ENCODE peak calls at places on chromosomes 1 and 21, in nine cellular contexts. I, J, W, L, H, N, V, B and O are unnamed samples.
A peak's percentile ranks its signal among the peaks of the same experiment; 100 is the strongest.

GRCh38 chr1:91537281-91538069 is 36.8 kb downstream of the CDC7 start:
- DNase-seq in L (no peak), H (peak; percentile 74), V (peak; percentile 91), W (peak; percentile 46), B (peak; percentile 79), I (no peak), N (no peak), J (no peak), O (no peak)

GRCh38 chr1:55854911-55855310 is 639.7 kb upstream of the USP24 start:
- DNase-seq in N (no peak), H (no peak), B (peak; percentile 61), J (no peak), L (no peak), W (no peak), V (peak; percentile 54), I (no peak), O (no peak)

GRCh38 chr1:19232526-19232851 is 18.8 kb downstream of the EMC1 start:
- DNase-seq in J (no peak), L (peak; percentile 64), B (peak; percentile 60), V (peak; percentile 68), H (no peak), N (peak; percentile 1), W (no peak), I (no peak), O (no peak)

GRCh38 chr1:53585116-53585515 is 125.9 kb downstream of the DMRTB1 start:
- DNase-seq in N (peak; percentile 47), J (no peak), I (peak; percentile 53), H (no peak), L (peak; percentile 21), V (peak; percentile 83), B (peak; percentile 77), W (no peak), O (peak; percentile 9)

GRCh38 chr1:98662354-98662665 is 789 bp downstream of the SNX7 start:
- DNase-seq in N (no peak), W (no peak), B (peak; percentile 59), I (no peak), H (no peak), V (peak; percentile 54), J (no peak), L (no peak), O (no peak)

GRCh38 chr1:154329152-154329521 is 3.8 kb downstream of the ATP8B2 start:
- DNase-seq in B (no peak), L (no peak), I (no peak), H (no peak), W (no peak), J (no peak), N (no peak), V (no peak), O (no peak)

GRCh38 chr1:43348809-43349593 is 9.8 kb upstream of the CDC20 start:
- DNase-seq in L (peak; percentile 89), J (peak; percentile 95), W (peak; percentile 23), V (no peak), H (no peak), N (no peak), I (no peak), B (peak; percentile 72), O (peak; percentile 78)

GRCh38 chr21:46425566-46425965 is 33.1 kb upstream of the DIP2A start:
- DNase-seq in J (no peak), H (no peak), L (no peak), W (no peak), V (no peak), N (no peak), I (peak; percentile 29), B (no peak), O (peak; percentile 69)

GRCh38 chr1:42958488-42959317 is at the start of gene SLC2A1:
- DNase-seq in W (peak; percentile 93), N (peak; percentile 89), H (peak; percentile 80), B (peak; percentile 93), I (peak; percentile 90), V (peak; percentile 94), L (peak; percentile 97), J (peak; percentile 91), O (peak; percentile 92)

GRCh38 chr1:21764615-21765423 is 18.1 kb downstream of the USP48 start:
- DNase-seq in H (peak; percentile 95), N (no peak), I (no peak), V (peak; percentile 83), J (no peak), W (peak; percentile 81), B (peak; percentile 97), L (peak; percentile 83), O (no peak)

GRCh38 chr1:223031690-223032601 is 111.1 kb downstream of the TLR5 start:
- DNase-seq in V (no peak), N (no peak), B (peak; percentile 78), J (no peak), L (peak; percentile 90), W (peak; percentile 68), I (no peak), H (no peak), O (no peak)

GRCh38 chr1:19845166-19845954 is 30.3 kb upstream of the RNF186 start:
- DNase-seq in V (no peak), I (no peak), H (no peak), W (no peak), N (no peak), B (no peak), J (no peak), L (no peak), O (no peak)

GRCh38 chr1:197808843-197809242 is 33.6 kb upstream of the DENND1B start:
- DNase-seq in I (no peak), N (no peak), H (no peak), J (no peak), W (no peak), V (no peak), L (no peak), B (no peak), O (no peak)

GRCh38 chr1:154425172-154425571 is 20.0 kb downstream of the IL6R start:
- DNase-seq in L (no peak), W (no peak), N (no peak), B (peak; percentile 50), V (no peak), H (no peak), I (no peak), J (no peak), O (no peak)

GRCh38 chr1:105427543-105427942 is 1628.9 kb upstream of the PRMT6 start:
- DNase-seq in I (no peak), L (no peak), J (no peak), B (peak; percentile 3), H (peak; percentile 6), N (peak; percentile 96), W (no peak), V (no peak), O (no peak)

GRCh38 chr1:205942631-205943159 is 561 bp downstream of the SLC26A9 start:
- DNase-seq in J (no peak), I (no peak), W (no peak), H (no peak), L (no peak), B (no peak), N (no peak), V (no peak), O (no peak)

GRCh38 chr1:221040074-221040473 is 160.8 kb downstream of the HLX start:
- DNase-seq in H (no peak), V (no peak), I (no peak), B (no peak), L (no peak), N (no peak), W (no peak), J (no peak), O (no peak)

GRCh38 chr1:233368106-233368783 is 40.7 kb downstream of the MAP3K21 start:
- DNase-seq in B (peak; percentile 49), W (no peak), L (no peak), J (no peak), N (no peak), V (peak; percentile 16), H (no peak), I (no peak), O (no peak)

GRCh38 chr1:12406218-12407021 is 176.6 kb downstream of the VPS13D start:
- DNase-seq in I (no peak), V (peak; percentile 28), H (no peak), L (no peak), B (peak; percentile 68), J (no peak), W (no peak), N (no peak), O (no peak)

GRCh38 chr1:209527372-209527771 is 56.1 kb upstream of the CAMK1G start:
- DNase-seq in I (no peak), J (no peak), B (peak; percentile 5), V (peak; percentile 4), L (no peak), W (no peak), N (no peak), H (peak; percentile 40), O (no peak)

GRCh38 chr1:194366705-194367104 is 1180.3 kb upstream of the B3GALT2 start:
- DNase-seq in I (no peak), L (no peak), N (no peak), V (peak; percentile 60), W (no peak), J (no peak), H (peak; percentile 35), B (no peak), O (no peak)

GRCh38 chr21:16211339-16212303 is 481.8 kb downstream of the USP25 start:
- DNase-seq in I (no peak), V (peak; percentile 1), L (no peak), H (no peak), B (peak; percentile 20), W (no peak), N (no peak), J (no peak), O (no peak)

GRCh38 chr1:6623269-6623965 is 1.3 kb upstream of the THAP3 start:
- DNase-seq in J (no peak), L (no peak), I (no peak), V (no peak), H (no peak), W (no peak), N (no peak), B (no peak), O (no peak)

GRCh38 chr1:24027838-24028468 is 47.8 kb upstream of the SRSF10 start:
- DNase-seq in W (no peak), L (no peak), B (peak; percentile 86), N (peak; percentile 65), J (no peak), H (no peak), V (peak; percentile 73), I (no peak), O (no peak)

GRCh38 chr21:44063151-44063912 is 43.9 kb upstream of the PWP2 start:
- DNase-seq in N (no peak), L (no peak), B (no peak), W (no peak), J (no peak), I (no peak), H (no peak), V (no peak), O (no peak)

GRCh38 chr1:236568285-236568894 is 35.9 kb downstream of the HEATR1 start:
- DNase-seq in N (no peak), J (no peak), B (no peak), V (peak; percentile 39), I (no peak), W (no peak), L (no peak), H (no peak), O (no peak)

GRCh38 chr1:26318338-26319064 is 743 bp downstream of the CD52 start:
- DNase-seq in W (no peak), I (no peak), B (no peak), N (no peak), V (no peak), L (no peak), J (no peak), H (no peak), O (no peak)

GRCh38 chr1:71106658-71107322 is 26.0 kb upstream of the ZRANB2 start:
- DNase-seq in V (no peak), I (no peak), L (no peak), H (no peak), B (no peak), N (no peak), J (no peak), W (no peak), O (no peak)

GRCh38 chr1:205244383-205244782 is 16.6 kb downstream of the TMCC2 start:
- DNase-seq in W (no peak), L (peak; percentile 15), J (no peak), V (no peak), H (no peak), I (no peak), B (no peak), N (no peak), O (no peak)

GRCh38 chr1:210418863-210419641 is 90.3 kb downstream of the HHAT start:
- DNase-seq in W (no peak), I (no peak), B (no peak), N (no peak), H (no peak), J (no peak), L (no peak), V (no peak), O (no peak)

GRCh38 chr21:45339430-45340405 is 52.0 kb upstream of the POFUT2 start:
- DNase-seq in I (no peak), N (no peak), V (no peak), J (no peak), W (no peak), B (peak; percentile 75), H (no peak), L (peak; percentile 33), O (no peak)